ENCODE peak calls at places on chromosomes 6 and 20, in seven cellular contexts. One of them, this sample, is unnamed.

GRCh38 chr20:9981834-9982233 is 53.0 kb upstream of the ANKEF1 start:
- DNase-seq in psoas muscle: no peak
- DNase-seq in heart right ventricle: no peak
- DNase-seq in body of pancreas: no peak
- DNase-seq in Panc1: no peak
- DNase-seq in ascending aorta: no peak
- DNase-seq in esophagus squamous epithelium: no peak
- DNase-seq in this sample: no peak

GRCh38 chr20:54043044-54043967 is 27.1 kb downstream of the BCAS1 start:
- DNase-seq in body of pancreas: no peak
- DNase-seq in esophagus squamous epithelium: no peak
- DNase-seq in Panc1: no peak
- DNase-seq in ascending aorta: no peak
- DNase-seq in heart right ventricle: no peak
- DNase-seq in psoas muscle: no peak
- DNase-seq in this sample: no peak

GRCh38 chr6:108762394-108762793 is 85.8 kb upstream of the ARMC2 start:
- DNase-seq in esophagus squamous epithelium: no peak
- DNase-seq in heart right ventricle: no peak
- DNase-seq in psoas muscle: no peak
- DNase-seq in Panc1: no peak
- DNase-seq in ascending aorta: no peak
- DNase-seq in body of pancreas: no peak
- DNase-seq in this sample: no peak

GRCh38 chr6:137490506-137490905 is 3.7 kb downstream of the OLIG3 start:
- DNase-seq in psoas muscle: no peak
- DNase-seq in Panc1: no peak
- DNase-seq in ascending aorta: no peak
- DNase-seq in esophagus squamous epithelium: no peak
- DNase-seq in heart right ventricle: no peak
- DNase-seq in body of pancreas: no peak
- DNase-seq in this sample: peak; percentile 27

GRCh38 chr6:43174263-43175112 is 3.4 kb downstream of the SRF start:
- DNase-seq in esophagus squamous epithelium: peak; percentile 96
- DNase-seq in heart right ventricle: peak; percentile 89
- DNase-seq in ascending aorta: peak; percentile 99
- DNase-seq in body of pancreas: peak; percentile 98
- DNase-seq in Panc1: peak; percentile 78
- DNase-seq in psoas muscle: peak; percentile 98
- DNase-seq in this sample: peak; percentile 99

GRCh38 chr6:167530960-167531359 is 206.1 kb downstream of the TTLL2 start:
- DNase-seq in Panc1: no peak
- DNase-seq in esophagus squamous epithelium: no peak
- DNase-seq in body of pancreas: no peak
- DNase-seq in ascending aorta: no peak
- DNase-seq in heart right ventricle: no peak
- DNase-seq in psoas muscle: no peak
- DNase-seq in this sample: no peak

GRCh38 chr6:40906759-40907158 is 132.3 kb downstream of the UNC5CL start:
- DNase-seq in body of pancreas: no peak
- DNase-seq in Panc1: peak; percentile 59
- DNase-seq in esophagus squamous epithelium: no peak
- DNase-seq in heart right ventricle: no peak
- DNase-seq in ascending aorta: no peak
- DNase-seq in psoas muscle: no peak
- DNase-seq in this sample: no peak

GRCh38 chr6:168062346-168063289 is 16.4 kb downstream of the FRMD1 start:
- DNase-seq in body of pancreas: no peak
- DNase-seq in Panc1: no peak
- DNase-seq in ascending aorta: no peak
- DNase-seq in esophagus squamous epithelium: no peak
- DNase-seq in psoas muscle: no peak
- DNase-seq in heart right ventricle: no peak
- DNase-seq in this sample: no peak

GRCh38 chr20:25177890-25178321 is 17.6 kb upstream of the ENTPD6 start:
- DNase-seq in heart right ventricle: no peak
- DNase-seq in esophagus squamous epithelium: no peak
- DNase-seq in psoas muscle: no peak
- DNase-seq in ascending aorta: no peak
- DNase-seq in Panc1: no peak
- DNase-seq in body of pancreas: peak; percentile 71
- DNase-seq in this sample: no peak

GRCh38 chr6:27133281-27134227 is 113.9 kb upstream of the PRSS16 start:
- DNase-seq in psoas muscle: peak; percentile 79
- DNase-seq in body of pancreas: peak; percentile 43
- DNase-seq in ascending aorta: peak; percentile 82
- DNase-seq in heart right ventricle: peak; percentile 64
- DNase-seq in esophagus squamous epithelium: peak; percentile 37
- DNase-seq in Panc1: peak; percentile 59
- DNase-seq in this sample: peak; percentile 76

GRCh38 chr20:18240997-18241396 is 47.3 kb upstream of the ZNF133 start:
- DNase-seq in psoas muscle: no peak
- DNase-seq in body of pancreas: no peak
- DNase-seq in ascending aorta: no peak
- DNase-seq in esophagus squamous epithelium: no peak
- DNase-seq in Panc1: no peak
- DNase-seq in heart right ventricle: no peak
- DNase-seq in this sample: no peak

GRCh38 chr6:125191916-125192609 is 38.5 kb downstream of the TPD52L1 start:
- DNase-seq in heart right ventricle: peak; percentile 20
- DNase-seq in body of pancreas: peak; percentile 74
- DNase-seq in psoas muscle: peak; percentile 68
- DNase-seq in ascending aorta: peak; percentile 77
- DNase-seq in esophagus squamous epithelium: peak; percentile 4
- DNase-seq in Panc1: peak; percentile 68
- DNase-seq in this sample: peak; percentile 89

GRCh38 chr6:154732824-154733609 is at the start of gene SCAF8:
- DNase-seq in esophagus squamous epithelium: peak; percentile 28
- DNase-seq in ascending aorta: peak; percentile 88
- DNase-seq in psoas muscle: peak; percentile 93
- DNase-seq in heart right ventricle: peak; percentile 85
- DNase-seq in Panc1: no peak
- DNase-seq in body of pancreas: peak; percentile 86
- DNase-seq in this sample: peak; percentile 84

GRCh38 chr6:154731296-154732218 is 1.7 kb upstream of the SCAF8 start:
- DNase-seq in Panc1: no peak
- DNase-seq in esophagus squamous epithelium: no peak
- DNase-seq in heart right ventricle: no peak
- DNase-seq in psoas muscle: no peak
- DNase-seq in ascending aorta: no peak
- DNase-seq in body of pancreas: no peak
- DNase-seq in this sample: peak; percentile 27

GRCh38 chr6:2275207-2275891 is 29.9 kb upstream of the GMDS start:
- DNase-seq in psoas muscle: no peak
- DNase-seq in Panc1: no peak
- DNase-seq in esophagus squamous epithelium: no peak
- DNase-seq in ascending aorta: no peak
- DNase-seq in heart right ventricle: no peak
- DNase-seq in body of pancreas: no peak
- DNase-seq in this sample: no peak

GRCh38 chr20:56249244-56249955 is 868 bp downstream of the MC3R start:
- DNase-seq in Panc1: no peak
- DNase-seq in ascending aorta: no peak
- DNase-seq in psoas muscle: peak; percentile 46
- DNase-seq in esophagus squamous epithelium: no peak
- DNase-seq in body of pancreas: peak; percentile 26
- DNase-seq in heart right ventricle: no peak
- DNase-seq in this sample: peak; percentile 0

GRCh38 chr6:107991061-107991460 is 33.1 kb upstream of the SEC63 start:
- DNase-seq in Panc1: no peak
- DNase-seq in ascending aorta: no peak
- DNase-seq in psoas muscle: no peak
- DNase-seq in heart right ventricle: no peak
- DNase-seq in esophagus squamous epithelium: no peak
- DNase-seq in body of pancreas: no peak
- DNase-seq in this sample: no peak

GRCh38 chr6:116439572-116439971 is 21.6 kb upstream of the CALHM6 start:
- DNase-seq in psoas muscle: no peak
- DNase-seq in body of pancreas: no peak
- DNase-seq in esophagus squamous epithelium: no peak
- DNase-seq in Panc1: no peak
- DNase-seq in heart right ventricle: no peak
- DNase-seq in ascending aorta: no peak
- DNase-seq in this sample: no peak

GRCh38 chr20:18743665-18744440 is 69.7 kb upstream of the SCP2D1 start:
- DNase-seq in heart right ventricle: no peak
- DNase-seq in body of pancreas: no peak
- DNase-seq in psoas muscle: no peak
- DNase-seq in Panc1: no peak
- DNase-seq in ascending aorta: no peak
- DNase-seq in esophagus squamous epithelium: no peak
- DNase-seq in this sample: no peak

GRCh38 chr6:85580104-85580877 is 13.4 kb downstream of the SNX14 start:
- DNase-seq in ascending aorta: no peak
- DNase-seq in esophagus squamous epithelium: no peak
- DNase-seq in Panc1: no peak
- DNase-seq in body of pancreas: peak; percentile 72
- DNase-seq in heart right ventricle: no peak
- DNase-seq in psoas muscle: no peak
- DNase-seq in this sample: no peak

GRCh38 chr20:58402305-58402704 is 13.3 kb downstream of the VAPB start:
- DNase-seq in esophagus squamous epithelium: no peak
- DNase-seq in heart right ventricle: no peak
- DNase-seq in psoas muscle: no peak
- DNase-seq in Panc1: no peak
- DNase-seq in ascending aorta: no peak
- DNase-seq in body of pancreas: no peak
- DNase-seq in this sample: no peak

GRCh38 chr20:58403272-58403671 is 14.2 kb downstream of the VAPB start:
- DNase-seq in ascending aorta: no peak
- DNase-seq in psoas muscle: no peak
- DNase-seq in heart right ventricle: no peak
- DNase-seq in Panc1: no peak
- DNase-seq in body of pancreas: no peak
- DNase-seq in esophagus squamous epithelium: no peak
- DNase-seq in this sample: no peak

GRCh38 chr20:58405504-58406291 is 16.7 kb downstream of the VAPB start:
- DNase-seq in Panc1: no peak
- DNase-seq in body of pancreas: no peak
- DNase-seq in heart right ventricle: no peak
- DNase-seq in esophagus squamous epithelium: no peak
- DNase-seq in psoas muscle: no peak
- DNase-seq in ascending aorta: no peak
- DNase-seq in this sample: peak; percentile 23

GRCh38 chr20:58401123-58401639 is 12.2 kb downstream of the VAPB start:
- DNase-seq in ascending aorta: no peak
- DNase-seq in psoas muscle: no peak
- DNase-seq in body of pancreas: no peak
- DNase-seq in Panc1: no peak
- DNase-seq in heart right ventricle: no peak
- DNase-seq in esophagus squamous epithelium: no peak
- DNase-seq in this sample: no peak

GRCh38 chr20:58402827-58403226 is 13.8 kb downstream of the VAPB start:
- DNase-seq in Panc1: no peak
- DNase-seq in heart right ventricle: no peak
- DNase-seq in psoas muscle: no peak
- DNase-seq in ascending aorta: no peak
- DNase-seq in body of pancreas: no peak
- DNase-seq in esophagus squamous epithelium: no peak
- DNase-seq in this sample: no peak
- H3K4me3 ChIP-seq in Panc1: no peak overlapping the region
- H3K4me3 ChIP-seq in heart right ventricle: no peak overlapping the region
- H3K4me3 ChIP-seq in psoas muscle: no peak overlapping the region
- H3K4me3 ChIP-seq in ascending aorta: no peak overlapping the region
- H3K4me3 ChIP-seq in body of pancreas: no peak overlapping the region
- H3K4me3 ChIP-seq in esophagus squamous epithelium: no peak overlapping the region
- H3K4me3 ChIP-seq in this sample: no peak overlapping the region

GRCh38 chr6:112215901-112216300 is 38.5 kb downstream of the LAMA4 start:
- DNase-seq in psoas muscle: no peak
- DNase-seq in heart right ventricle: no peak
- DNase-seq in esophagus squamous epithelium: no peak
- DNase-seq in Panc1: no peak
- DNase-seq in body of pancreas: no peak
- DNase-seq in ascending aorta: no peak
- DNase-seq in this sample: no peak
- H3K4me3 ChIP-seq in psoas muscle: no peak overlapping the region
- H3K4me3 ChIP-seq in heart right ventricle: no peak overlapping the region
- H3K4me3 ChIP-seq in esophagus squamous epithelium: no peak overlapping the region
- H3K4me3 ChIP-seq in Panc1: no peak overlapping the region
- H3K4me3 ChIP-seq in body of pancreas: no peak overlapping the region
- H3K4me3 ChIP-seq in ascending aorta: no peak overlapping the region
- H3K4me3 ChIP-seq in this sample: no peak overlapping the region

GRCh38 chr6:37218501-37218900 is 39.1 kb upstream of the TBC1D22B start:
- DNase-seq in esophagus squamous epithelium: no peak
- DNase-seq in ascending aorta: no peak
- DNase-seq in Panc1: no peak
- DNase-seq in heart right ventricle: no peak
- DNase-seq in body of pancreas: no peak
- DNase-seq in psoas muscle: no peak
- DNase-seq in this sample: no peak

GRCh38 chr6:37218061-37218460 is 39.5 kb upstream of the TBC1D22B start:
- DNase-seq in body of pancreas: no peak
- DNase-seq in esophagus squamous epithelium: no peak
- DNase-seq in ascending aorta: no peak
- DNase-seq in psoas muscle: no peak
- DNase-seq in heart right ventricle: no peak
- DNase-seq in Panc1: no peak
- DNase-seq in this sample: no peak

GRCh38 chr6:37222992-37223391 is 34.6 kb upstream of the TBC1D22B start:
- DNase-seq in psoas muscle: no peak
- DNase-seq in heart right ventricle: no peak
- DNase-seq in body of pancreas: no peak
- DNase-seq in Panc1: no peak
- DNase-seq in ascending aorta: no peak
- DNase-seq in esophagus squamous epithelium: no peak
- DNase-seq in this sample: no peak

GRCh38 chr6:37222125-37222967 is 35.2 kb upstream of the TBC1D22B start:
- DNase-seq in heart right ventricle: peak; percentile 75
- DNase-seq in psoas muscle: peak; percentile 79
- DNase-seq in Panc1: no peak
- DNase-seq in ascending aorta: peak; percentile 91
- DNase-seq in body of pancreas: peak; percentile 94
- DNase-seq in esophagus squamous epithelium: no peak
- DNase-seq in this sample: peak; percentile 99

DNA sequence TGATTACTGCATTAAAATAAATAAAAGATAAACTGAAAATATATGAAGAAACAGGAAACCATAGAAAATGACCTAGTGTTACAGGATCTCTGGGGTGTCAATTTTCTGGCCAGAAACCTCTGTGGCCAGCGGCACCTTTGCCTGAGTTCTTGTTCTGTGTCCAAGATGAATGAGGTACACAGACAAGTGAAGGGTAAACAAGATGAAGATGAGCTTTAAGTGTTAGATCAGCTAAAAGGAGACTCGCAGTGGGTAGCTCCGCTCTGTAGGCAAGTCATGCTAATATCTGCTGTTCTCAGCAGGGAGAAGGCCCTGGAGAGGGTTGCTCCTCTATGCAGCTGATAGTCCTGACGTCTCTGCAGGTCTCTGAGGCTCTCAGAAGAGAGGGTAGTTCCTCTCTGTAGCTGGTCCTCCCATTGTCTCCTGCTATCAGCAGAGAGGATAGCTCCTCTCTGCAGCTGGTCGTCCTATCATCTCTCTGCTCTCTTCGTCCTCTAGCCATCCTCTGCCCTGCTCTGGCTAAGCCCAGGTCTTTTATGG is 35.9 kb upstream of the TBC1D22B start:
- DNase-seq in ascending aorta: no peak
- DNase-seq in psoas muscle: no peak
- DNase-seq in Panc1: no peak
- DNase-seq in body of pancreas: no peak
- DNase-seq in esophagus squamous epithelium: no peak
- DNase-seq in heart right ventricle: no peak
- DNase-seq in this sample: no peak
- H3K4me3 ChIP-seq in ascending aorta: peak overlapping the region; percentile 67
- H3K4me3 ChIP-seq in psoas muscle: peak overlapping the region; percentile 74
- H3K4me3 ChIP-seq in Panc1: peak overlapping the region; percentile 74
- H3K4me3 ChIP-seq in body of pancreas: no peak overlapping the region
- H3K4me3 ChIP-seq in esophagus squamous epithelium: peak overlapping the region; percentile 66
- H3K4me3 ChIP-seq in heart right ventricle: peak overlapping the region; percentile 72
- H3K4me3 ChIP-seq in this sample: peak overlapping the region; percentile 70

GRCh38 chr6:46734867-46735719 is at the start of gene PLA2G7:
- DNase-seq in ascending aorta: no peak
- DNase-seq in body of pancreas: peak; percentile 27
- DNase-seq in esophagus squamous epithelium: no peak
- DNase-seq in psoas muscle: peak; percentile 51
- DNase-seq in heart right ventricle: peak; percentile 18
- DNase-seq in Panc1: no peak
- DNase-seq in this sample: peak; percentile 78
- H3K4me3 ChIP-seq in ascending aorta: peak within 1 kb of the TSS; percentile 76
- H3K4me3 ChIP-seq in body of pancreas: peak within 1 kb of the TSS; percentile 49
- H3K4me3 ChIP-seq in esophagus squamous epithelium: peak within 1 kb of the TSS; percentile 58
- H3K4me3 ChIP-seq in psoas muscle: peak within 1 kb of the TSS; percentile 80
- H3K4me3 ChIP-seq in heart right ventricle: peak within 1 kb of the TSS; percentile 65
- H3K4me3 ChIP-seq in Panc1: peak within 1 kb of the TSS; percentile 75
- H3K4me3 ChIP-seq in this sample: peak within 1 kb of the TSS; percentile 90

This sample was measured in GM23338.